ENCODE peak calls at places on chromosomes 7 and 10, in six cellular contexts. H is heart left ventricle, U is IMR-90, G is prostate gland, N is GM23248, O is astrocyte. M is an unnamed sample. For H3K36me3, the result is how much of the 10 kb centered on the place peaks cover.

GRCh38 chr10:60446855-60447254 is 57.2 kb upstream of the ANK3 start:
- DNase-seq in H (no peak), U (no peak), G (peak), N (peak), O (peak), M (no peak)

GRCh38 chr10:72276421-72277339 is 3.0 kb downstream of the DDIT4 start:
- DNase-seq in H (peak), U (peak), G (no peak), N (peak), O (no peak), M (no peak)

GRCh38 chr10:69389827-69390490 is 26.8 kb downstream of the TACR2 start:
- DNase-seq in H (no peak), U (peak), G (peak), N (peak), O (peak), M (no peak)

GRCh38 chr10:59383436-59383835 is 21.1 kb upstream of the FAM13C start:
- DNase-seq in H (no peak), U (peak), G (no peak), N (peak), O (peak), M (no peak)

GRCh38 chr7:37329940-37330339 is 118.7 kb downstream of the ELMO1 start:
- DNase-seq in H (no peak), U (no peak), G (no peak), N (no peak), O (no peak), M (no peak)

GRCh38 chr7:10685040-10685439 is 288.6 kb upstream of the PHF14 start:
- DNase-seq in H (no peak), U (no peak), G (no peak), N (no peak), O (no peak), M (no peak)

GRCh38 chr7:132576723-132577089 is 436 bp upstream of the PLXNA4 start:
- DNase-seq in H (no peak), U (no peak), G (no peak), N (peak), O (no peak), M (no peak)

GRCh38 chr7:140506788-140507464 is 27.6 kb upstream of the MKRN1 start:
- DNase-seq in H (no peak), U (peak), G (peak), N (peak), O (peak), M (peak)

GRCh38 chr7:134293029-134293740 is 23.5 kb downstream of the SLC35B4 start:
- DNase-seq in H (no peak), U (no peak), G (no peak), N (no peak), O (no peak), M (no peak)

GRCh38 chr10:44982114-44982460 is 3.5 kb upstream of the DEPP1 start:
- DNase-seq in H (no peak), U (no peak), G (no peak), N (no peak), O (peak), M (peak)

GRCh38 chr7:80186721-80187120 is 52.1 kb downstream of the GNAI1 start:
- DNase-seq in H (no peak), U (no peak), G (no peak), N (no peak), O (peak), M (no peak)

GRCh38 chr10:51649064-51649463 is 50.3 kb downstream of the CSTF2T start:
- DNase-seq in H (no peak), U (peak), G (no peak), N (peak), O (no peak), M (no peak)

GRCh38 chr7:139901411-139901810 is 72.3 kb downstream of the TBXAS1 start:
- DNase-seq in H (no peak), U (no peak), G (no peak), N (no peak), O (no peak), M (no peak)

GRCh38 chr10:506451-507354 is 182.8 kb downstream of the DIP2C start:
- DNase-seq in H (no peak), U (no peak), G (no peak), N (no peak), O (no peak), M (peak)

GRCh38 chr10:124657806-124658205 is 86.4 kb downstream of the FAM53B start:
- DNase-seq in H (no peak), U (peak), G (no peak), N (peak), O (peak), M (no peak)

GRCh38 chr10:34407227-34407626 is 407.9 kb downstream of the PARD3 start:
- DNase-seq in H (no peak), U (peak), G (no peak), N (no peak), O (peak), M (no peak)

GRCh38 chr7:134890246-134891240 is 95.8 kb upstream of the AGBL3 start:
- DNase-seq in H (no peak), U (peak), G (peak), N (peak), O (peak), M (no peak)

GRCh38 chr10:98461500-98461842 is 14.7 kb upstream of the HPS1 start:
- DNase-seq in H (no peak), U (no peak), G (no peak), N (no peak), O (no peak), M (no peak)

GRCh38 chr10:95266674-95267095 is 24.1 kb downstream of the PDLIM1 start:
- DNase-seq in H (no peak), U (peak), G (no peak), N (peak), O (peak), M (no peak)

GRCh38 chr10:52312999-52313349 is 1.1 kb upstream of the DKK1 start:
- DNase-seq in H (no peak), U (peak), G (no peak), N (peak), O (no peak), M (no peak)

GRCh38 chr7:125430013-125430412 is 500.4 kb upstream of the POT1 start:
- DNase-seq in H (no peak), U (no peak), G (no peak), N (no peak), O (no peak), M (no peak)

GRCh38 chr7:51023547-51023946 is 240.9 kb upstream of the GRB10 start:
- DNase-seq in H (no peak), U (no peak), G (no peak), N (no peak), O (no peak), M (peak)

GRCh38 chr10:129104266-129105045 is 362.6 kb upstream of the MGMT start:
- DNase-seq in H (no peak), U (peak), G (no peak), N (no peak), O (no peak), M (no peak)

GRCh38 chr10:5527332-5528200 is 2.8 kb downstream of the CALML3 start:
- DNase-seq in H (peak), U (no peak), G (no peak), N (no peak), O (no peak), M (peak)

GRCh38 chr7:69198250-69198649 is 400.0 kb upstream of the AUTS2 start:
- DNase-seq in H (no peak), U (no peak), G (no peak), N (no peak), O (no peak), M (no peak)

GRCh38 chr10:86773486-86773885 is 17.1 kb downstream of the BMPR1A start:
- DNase-seq in H (no peak), U (peak), G (no peak), N (no peak), O (no peak), M (no peak)

GRCh38 chr7:73669858-73670385 is 2.3 kb downstream of the VPS37D start:
- DNase-seq in H (peak), U (no peak), G (no peak), N (no peak), O (no peak), M (no peak)

GRCh38 chr10:95626468-95626867 is 30.0 kb downstream of the ALDH18A1 start:
- DNase-seq in H (no peak), U (no peak), G (no peak), N (no peak), O (no peak), M (no peak)

GRCh38 chr10:580796-581195 is 108.7 kb downstream of the DIP2C start:
- DNase-seq in H (no peak), U (peak), G (no peak), N (peak), O (peak), M (no peak)

GRCh38 chr7:144050093-144050492 is 1.3 kb downstream of the OR2A5 start:
- DNase-seq in H (no peak), U (no peak), G (no peak), N (peak), O (no peak), M (no peak)

GRCh38 chr10:3830946-3831345 is 45.9 kb upstream of the KLF6 start:
- DNase-seq in H (no peak), U (no peak), G (no peak), N (no peak), O (no peak), M (no peak)

GRCh38 chr10:125265579-125265955 is 105.2 kb upstream of the CTBP2 start:
- DNase-seq in H (no peak), U (no peak), G (no peak), N (peak), O (peak), M (no peak)

GRCh38 chr10:62049815-62050626 is 148.5 kb downstream of the ARID5B start:
- DNase-seq in H (no peak), U (no peak), G (no peak), N (peak), O (no peak), M (no peak)

GRCh38 chr7:521221-522070 is 1.8 kb upstream of the PDGFA start:
- DNase-seq in H (peak), U (peak), G (peak), N (peak), O (no peak), M (peak)

GRCh38 chr7:106047146-106047545 is 65.0 kb downstream of the SYPL1 start:
- DNase-seq in H (no peak), U (no peak), G (no peak), N (no peak), O (no peak), M (no peak)

GRCh38 chr7:137684316-137684715 is 162.5 kb downstream of the DGKI start:
- DNase-seq in H (no peak), U (no peak), G (no peak), N (no peak), O (no peak), M (no peak)

GRCh38 chr10:73899401-73899780 is 11.5 kb upstream of the PLAU start:
- DNase-seq in H (no peak), U (peak), G (no peak), N (peak), O (peak), M (no peak)

GRCh38 chr7:26397326-26397725 is 105.7 kb downstream of the SNX10 start:
- DNase-seq in H (no peak), U (no peak), G (no peak), N (no peak), O (no peak), M (no peak)

GRCh38 chr7:43582503-43583423 is at the start of gene STK17A:
- DNase-seq in H (peak), U (peak), G (peak), N (peak), O (peak), M (peak)
- H3K27ac ChIP-seq in H (peak), U (peak), G (peak), N (peak), O (peak), M (peak)

GRCh38 chr10:79292789-79293746 is 54.2 kb upstream of the PPIF start:
- DNase-seq in H (no peak), U (no peak), G (no peak), N (peak), O (no peak), M (no peak)
- H3K36me3 ChIP-seq in H (under half), U (half or more), G (under half), N (under half), O (under half), M (under half)

DNA sequence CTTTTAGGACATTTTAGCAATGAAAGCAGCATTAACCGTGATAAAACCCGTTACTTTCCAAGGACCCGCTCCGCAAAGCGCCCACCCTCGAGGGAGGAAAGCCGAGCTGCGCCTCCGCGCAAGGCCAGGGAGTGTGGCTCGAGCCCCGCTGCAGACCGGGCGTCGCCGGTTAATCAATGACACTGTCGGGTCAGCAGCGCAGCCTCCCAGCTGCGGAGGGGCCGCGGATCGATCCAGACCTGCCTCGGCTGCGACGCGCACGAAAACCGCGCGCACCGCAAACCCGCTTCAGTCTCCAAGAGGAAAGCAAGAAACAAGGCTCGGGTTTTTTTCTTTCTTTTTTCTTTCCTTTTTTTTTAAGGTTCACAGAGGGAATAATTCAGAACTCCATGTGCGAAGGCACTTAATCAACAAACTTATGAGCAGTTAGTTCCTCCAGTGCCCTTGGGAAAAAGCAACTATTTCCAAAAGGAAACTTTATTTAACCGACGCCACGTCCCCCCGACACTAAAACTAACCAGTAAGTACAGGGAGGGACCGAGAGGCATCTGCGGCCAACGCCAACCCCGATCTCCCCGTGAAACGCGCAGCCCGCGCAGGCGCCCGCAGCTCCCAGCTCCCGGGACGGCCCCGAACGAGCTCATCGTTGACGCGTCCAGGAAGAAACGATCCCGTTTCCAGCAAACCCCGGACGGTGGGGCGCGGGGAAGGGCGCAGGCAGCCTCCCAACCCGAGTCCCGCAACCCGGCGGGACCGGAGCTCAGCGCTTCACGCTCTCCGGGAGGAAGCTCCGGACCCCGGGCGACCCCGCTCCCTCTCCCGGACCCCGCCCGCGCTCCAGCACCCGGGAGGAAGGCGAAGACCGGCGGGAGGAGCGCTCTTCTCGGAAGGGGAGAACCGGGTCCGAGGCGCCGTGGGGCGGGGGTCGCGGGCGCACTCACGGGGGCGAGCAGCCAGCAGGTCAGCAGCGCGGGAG is 599 bp downstream of the VIPR2 start:
- DNase-seq in H (peak), U (no peak), G (no peak), N (peak), O (no peak), M (no peak)
- H3K4me3 ChIP-seq in H (peak), U (no peak), G (peak), N (no peak), O (no peak), M (peak)

GRCh38 chr7:128024154-128024553 is 7.1 kb downstream of the LRRC4 start:
- DNase-seq in H (no peak), U (no peak), G (no peak), N (no peak), O (no peak), M (no peak)

GRCh38 chr7:128027485-128027980 is 3.7 kb downstream of the LRRC4 start:
- DNase-seq in H (no peak), U (peak), G (no peak), N (peak), O (no peak), M (no peak)

GRCh38 chr7:128029405-128029995 is 1.7 kb downstream of the LRRC4 start:
- DNase-seq in H (no peak), U (no peak), G (no peak), N (no peak), O (no peak), M (no peak)

GRCh38 chr7:128025380-128025779 is 5.9 kb downstream of the LRRC4 start:
- DNase-seq in H (no peak), U (peak), G (no peak), N (peak), O (peak), M (no peak)

GRCh38 chr7:128026551-128026950 is 4.7 kb downstream of the LRRC4 start:
- DNase-seq in H (no peak), U (no peak), G (no peak), N (peak), O (no peak), M (no peak)
- H3K27ac ChIP-seq in H (no peak), U (no peak), G (no peak), N (no peak), O (no peak), M (no peak)

M was measured in aorta.